ENCODE peak calls at places on chromosomes 1 and 21, in ten cellular contexts. N, E, F, Z, B, A, R, P, Q and J are unnamed samples.
A peak's percentile ranks its signal among the peaks of the same experiment; 100 is the strongest.

GRCh38 chr1:211738709-211739301 is 63.4 kb upstream of the NEK2 start:
- DNase-seq in R (peak; percentile 86), A (peak; percentile 65), P (no peak), N (peak; percentile 55), Q (no peak), Z (no peak), B (no peak), F (no peak), E (no peak), J (no peak)

GRCh38 chr1:193115629-193116227 is 6.1 kb upstream of the CDC73 start:
- DNase-seq in A (no peak), R (no peak), B (no peak), N (no peak), Z (no peak), Q (peak; percentile 95), P (no peak), E (no peak), F (peak; percentile 99), J (peak; percentile 90)

GRCh38 chr1:31572323-31573104 is 3.8 kb upstream of the TINAGL1 start:
- DNase-seq in F (peak; percentile 72), Q (peak; percentile 65), E (no peak), N (no peak), R (peak; percentile 53), Z (no peak), P (no peak), A (no peak), B (no peak), J (no peak)

GRCh38 chr21:18951291-18952038 is 547.9 kb upstream of the TMPRSS15 start:
- DNase-seq in A (peak; percentile 23), R (no peak), Z (no peak), F (no peak), P (no peak), Q (no peak), E (peak; percentile 84), B (no peak), N (no peak), J (peak; percentile 1)

GRCh38 chr21:38486221-38486620 is 12.1 kb downstream of the ERG start:
- DNase-seq in E (no peak), F (peak; percentile 83), B (no peak), N (no peak), A (no peak), Q (peak; percentile 26), Z (no peak), R (no peak), P (no peak), J (no peak)

GRCh38 chr1:57616906-57617305 is 193.0 kb upstream of the DAB1 start:
- DNase-seq in F (no peak), B (no peak), Z (peak; percentile 35), E (no peak), P (no peak), A (no peak), R (no peak), N (no peak), Q (no peak), J (no peak)

GRCh38 chr1:19441048-19441447 is 44.3 kb downstream of the CAPZB start:
- DNase-seq in P (no peak), Q (no peak), Z (no peak), A (no peak), F (peak; percentile 54), R (no peak), E (no peak), B (no peak), N (no peak), J (no peak)

GRCh38 chr21:25708467-25709065 is 26.1 kb downstream of the ATP5PF start:
- DNase-seq in P (peak; percentile 23), Q (peak; percentile 69), N (peak; percentile 56), F (peak; percentile 53), E (peak; percentile 51), R (no peak), A (peak; percentile 38), Z (no peak), B (peak; percentile 15), J (peak; percentile 22)

GRCh38 chr1:85047144-85047471 is 1.2 kb downstream of the MCOLN3 start:
- DNase-seq in F (no peak), Q (no peak), P (no peak), R (no peak), A (no peak), Z (no peak), B (no peak), N (no peak), E (no peak), J (no peak)

GRCh38 chr1:169371400-169371799 is 3.4 kb downstream of the BLZF1 start:
- DNase-seq in F (no peak), N (no peak), R (no peak), Z (no peak), P (no peak), B (no peak), A (no peak), Q (no peak), E (no peak), J (no peak)

GRCh38 chr1:158203693-158204457 is 23.2 kb downstream of the CD1D start:
- DNase-seq in B (no peak), Q (peak; percentile 77), A (peak; percentile 37), P (no peak), E (peak; percentile 76), N (no peak), R (no peak), Z (no peak), F (peak; percentile 75), J (peak; percentile 33)

GRCh38 chr1:109193653-109194590 is 19.8 kb upstream of the SARS1 start:
- DNase-seq in E (peak; percentile 47), Z (no peak), R (no peak), B (peak; percentile 46), A (peak; percentile 75), P (peak; percentile 39), Q (peak; percentile 35), F (peak; percentile 51), N (peak; percentile 63), J (no peak)

GRCh38 chr1:41454406-41454805 is 30.1 kb downstream of the EDN2 start:
- DNase-seq in P (no peak), E (no peak), Q (peak; percentile 65), A (peak; percentile 35), N (no peak), Z (peak; percentile 29), F (peak; percentile 41), B (no peak), R (no peak), J (no peak)
- H3K27ac ChIP-seq in P (no peak overlapping the region), E (no peak overlapping the region), Q (no peak overlapping the region), A (peak overlapping the region; percentile 58), N (no peak overlapping the region), Z (peak overlapping the region; percentile 67), F (no peak overlapping the region), B (no peak overlapping the region), R (no peak overlapping the region), J (no peak overlapping the region)

GRCh38 chr1:37755951-37756350 is 9.0 kb downstream of the EPHA10 start:
- DNase-seq in N (no peak), F (no peak), P (no peak), E (no peak), A (no peak), B (no peak), Z (no peak), Q (no peak), R (no peak), J (no peak)

GRCh38 chr1:37752213-37752582 is 12.7 kb downstream of the EPHA10 start:
- DNase-seq in P (no peak), R (no peak), N (no peak), F (no peak), E (no peak), Z (no peak), B (no peak), A (no peak), Q (no peak), J (no peak)

GRCh38 chr1:37753473-37754321 is 11.2 kb downstream of the EPHA10 start:
- DNase-seq in Q (no peak), F (no peak), R (no peak), P (no peak), A (no peak), E (no peak), B (no peak), N (no peak), Z (no peak), J (no peak)

GRCh38 chr1:37755290-37755689 is 9.6 kb downstream of the EPHA10 start:
- DNase-seq in N (no peak), R (no peak), Z (no peak), A (no peak), F (no peak), P (no peak), E (no peak), B (no peak), Q (no peak), J (no peak)

DNA sequence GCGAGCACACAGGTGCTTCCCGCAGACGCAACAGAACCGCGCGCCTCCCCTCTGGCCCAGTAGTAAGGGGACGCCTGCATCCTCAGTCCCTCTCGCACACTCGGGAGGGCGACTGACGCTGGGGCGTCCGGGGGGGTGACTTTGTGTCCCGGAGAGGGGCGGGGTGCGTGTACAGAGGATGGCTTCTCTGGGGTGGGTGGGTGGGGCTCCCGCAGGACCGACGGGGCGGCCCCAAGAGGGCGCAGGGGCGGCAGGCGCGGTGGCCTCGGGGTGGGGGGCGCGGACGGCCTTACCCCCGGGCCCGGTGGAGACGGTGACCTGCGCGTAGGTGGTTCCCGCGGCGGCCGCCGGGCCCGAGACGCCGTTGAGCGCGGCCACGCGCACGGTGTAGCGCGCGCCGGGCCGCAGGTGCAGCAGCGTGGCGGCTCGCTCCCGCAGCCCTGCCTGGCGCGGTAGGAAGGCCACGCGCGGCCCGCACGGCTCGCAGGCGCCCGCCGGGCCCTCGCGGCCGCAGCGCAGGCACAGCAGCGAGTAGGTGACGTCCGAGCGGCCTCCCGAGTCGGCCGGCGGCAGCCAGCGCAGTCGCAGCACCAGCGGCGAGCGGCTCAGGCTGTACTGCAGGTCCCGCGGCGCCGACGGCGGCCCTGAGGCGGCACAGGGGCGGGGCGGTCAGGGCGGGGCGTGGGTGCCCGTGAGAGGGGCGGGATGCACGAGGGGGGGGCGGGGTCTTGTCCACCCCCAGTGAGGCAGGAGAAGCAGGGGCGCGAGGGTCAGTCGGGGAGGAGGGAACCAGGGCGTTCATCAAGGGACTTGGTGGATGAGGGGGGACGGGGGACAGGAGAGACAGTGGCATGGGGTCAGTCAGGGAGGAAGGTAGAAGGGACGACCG is 12.1 kb downstream of the EPHA10 start:
- DNase-seq in P (no peak), Z (no peak), F (peak; percentile 50), N (no peak), E (peak; percentile 80), B (no peak), A (peak; percentile 78), Q (peak; percentile 23), R (no peak), J (no peak)
- H3K27ac ChIP-seq in P (no peak overlapping the region), Z (no peak overlapping the region), F (no peak overlapping the region), N (no peak overlapping the region), E (no peak overlapping the region), B (no peak overlapping the region), A (peak overlapping the region; percentile 54), Q (no peak overlapping the region), R (no peak overlapping the region), J (no peak overlapping the region)

GRCh38 chr1:236835491-236835890 is 40.4 kb downstream of the MTR start:
- DNase-seq in R (no peak), A (no peak), N (no peak), F (no peak), B (no peak), E (no peak), Q (no peak), P (no peak), Z (no peak), J (no peak)
- H3K27ac ChIP-seq in R (no peak overlapping the region), A (peak overlapping the region; percentile 73), N (no peak overlapping the region), F (no peak overlapping the region), B (no peak overlapping the region), E (no peak overlapping the region), Q (peak overlapping the region; percentile 65), P (no peak overlapping the region), Z (no peak overlapping the region), J (no peak overlapping the region)

DNA sequence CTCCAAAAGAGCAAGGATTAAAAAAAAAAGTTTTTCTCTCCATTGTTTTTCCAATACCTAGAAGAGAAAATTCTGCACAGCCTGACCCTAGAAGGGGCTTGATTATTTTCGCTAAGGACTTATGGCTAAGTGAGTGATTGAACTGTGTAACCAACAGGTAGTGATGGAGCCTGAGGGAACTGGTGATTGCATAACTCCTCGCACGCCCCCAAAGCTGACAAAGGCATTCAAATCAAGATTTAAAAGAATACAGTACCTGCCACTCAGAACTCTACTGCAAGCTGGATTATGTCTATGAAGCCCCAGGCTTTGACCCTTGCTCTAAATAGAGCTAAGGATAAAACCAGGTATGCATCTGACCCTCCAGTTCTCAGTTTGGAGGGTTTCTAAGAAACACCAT is 34.8 kb downstream of the FGGY start:
- DNase-seq in F (no peak), E (no peak), Z (no peak), A (no peak), Q (no peak), N (no peak), P (no peak), R (no peak), B (no peak), J (no peak)
- H3K27ac ChIP-seq in F (no peak overlapping the region), E (no peak overlapping the region), Z (no peak overlapping the region), A (no peak overlapping the region), Q (no peak overlapping the region), N (no peak overlapping the region), P (no peak overlapping the region), R (no peak overlapping the region), B (no peak overlapping the region), J (no peak overlapping the region)